ENCODE peak calls at places on chromosome 2, in six cellular contexts. J is GM20000; Q is NCI-H2081; B is GM13976; E is fibroblast of the aortic adventitia; A is stimulated activated CD4-positive, alpha-beta T cell treated with anti-CD3 and anti-CD28 coated beads, Interleukin-1b, Interleukin-23, amount 100 ng/mL, for 24 hours. D is an unnamed sample.
A peak's percentile ranks its signal among the peaks of the same experiment; 100 is the strongest.

GRCh38 chr2:18475884-18476283 is 84.6 kb downstream of the RDH14 start:
- DNase-seq in E (peak; percentile 52), J (no peak), Q (no peak), A (no peak), B (no peak), D (no peak)

GRCh38 chr2:59529738-59530137 is 1023.7 kb downstream of the BCL11A start:
- DNase-seq in Q (no peak), J (no peak), E (no peak), B (no peak), A (no peak), D (no peak)

GRCh38 chr2:240759454-240759853 is 60.6 kb downstream of the KIF1A start:
- DNase-seq in E (no peak), Q (no peak), A (no peak), J (peak; percentile 82), B (peak; percentile 84), D (no peak)

GRCh38 chr2:207765960-207766582 is 3.6 kb downstream of the FZD5 start:
- DNase-seq in J (no peak), E (no peak), A (no peak), B (no peak), Q (no peak), D (no peak)

GRCh38 chr2:219344756-219345458 is 12.4 kb upstream of the RESP18 start:
- DNase-seq in E (peak; percentile 55), A (no peak), B (no peak), Q (no peak), J (no peak), D (peak; percentile 6)

GRCh38 chr2:204796581-204796980 is 251.3 kb downstream of the PARD3B start:
- DNase-seq in Q (no peak), B (peak; percentile 11), J (peak; percentile 6), A (no peak), E (no peak), D (no peak)

GRCh38 chr2:242036653-242036950 is 167.1 kb downstream of the RTP5 start:
- DNase-seq in B (no peak), A (no peak), J (no peak), E (no peak), Q (no peak), D (no peak)

GRCh38 chr2:120245520-120245835 is 7.2 kb upstream of the RALB start:
- DNase-seq in A (no peak), B (no peak), Q (peak; percentile 30), J (no peak), E (peak; percentile 59), D (peak; percentile 99)

GRCh38 chr2:157662401-157662800 is 33.7 kb upstream of the ACVR1C start:
- DNase-seq in Q (no peak), E (peak; percentile 11), A (no peak), J (no peak), B (no peak), D (no peak)

GRCh38 chr2:73836141-73836943 is 7.6 kb downstream of the STAMBP start:
- DNase-seq in B (no peak), J (no peak), A (no peak), E (no peak), Q (no peak), D (peak; percentile 14)

GRCh38 chr2:240813231-240813921 is 6.6 kb downstream of the KIF1A start:
- DNase-seq in Q (no peak), E (no peak), B (no peak), A (no peak), J (no peak), D (no peak)

GRCh38 chr2:39837856-39838453 is 58.9 kb upstream of the THUMPD2 start:
- DNase-seq in J (peak; percentile 35), B (peak; percentile 43), A (no peak), E (peak; percentile 51), Q (no peak), D (peak; percentile 82)

GRCh38 chr2:119691651-119692245 is 12.7 kb downstream of the TMEM177 start:
- DNase-seq in B (no peak), J (no peak), A (no peak), Q (no peak), E (no peak), D (no peak)

GRCh38 chr2:140108706-140109472 is 1328.7 kb upstream of the NXPH2 start:
- DNase-seq in J (no peak), E (no peak), A (no peak), B (no peak), Q (no peak), D (no peak)

GRCh38 chr2:47016172-47016913 is 100.7 kb upstream of the MCFD2 start:
- DNase-seq in J (no peak), Q (no peak), A (no peak), B (no peak), E (peak; percentile 61), D (no peak)

GRCh38 chr2:237692601-237693079 is 65.3 kb downstream of the LRRFIP1 start:
- DNase-seq in A (no peak), J (no peak), B (no peak), Q (no peak), E (no peak), D (peak; percentile 66)

GRCh38 chr2:148675708-148676107 is 31.2 kb downstream of the EPC2 start:
- DNase-seq in E (peak; percentile 47), J (no peak), Q (no peak), A (no peak), B (no peak), D (no peak)

GRCh38 chr2:43041661-43042360 is 184.6 kb downstream of the ZFP36L2 start:
- DNase-seq in J (no peak), E (peak; percentile 99), A (no peak), B (no peak), Q (no peak), D (no peak)

GRCh38 chr2:158659483-158659882 is 135.6 kb upstream of the DAPL1 start:
- DNase-seq in A (no peak), J (no peak), Q (no peak), B (no peak), E (no peak), D (no peak)

GRCh38 chr2:234911271-234911670 is 40.5 kb upstream of the SH3BP4 start:
- DNase-seq in E (peak; percentile 85), B (no peak), A (no peak), Q (no peak), J (no peak), D (no peak)

GRCh38 chr2:25618676-25619075 is 54.7 kb downstream of the DTNB start:
- DNase-seq in J (no peak), E (peak; percentile 73), Q (peak; percentile 88), B (no peak), A (no peak), D (peak; percentile 96)

GRCh38 chr2:46296840-46297545 is at the start of gene EPAS1:
- DNase-seq in E (peak; percentile 74), B (peak; percentile 96), Q (peak; percentile 45), J (peak; percentile 98), A (no peak), D (peak; percentile 78)

GRCh38 chr2:38509322-38509946 is 93.3 kb downstream of the HNRNPLL start:
- DNase-seq in A (no peak), J (no peak), B (no peak), Q (no peak), E (peak; percentile 87), D (no peak)

GRCh38 chr2:241095594-241096290 is 6.3 kb downstream of the MTERF4 start:
- DNase-seq in B (no peak), A (no peak), E (no peak), Q (no peak), J (no peak), D (no peak)

GRCh38 chr2:128516938-128517337 is 198.3 kb upstream of the HS6ST1 start:
- DNase-seq in E (no peak), Q (no peak), B (no peak), J (no peak), A (no peak), D (no peak)

GRCh38 chr2:224410946-224411561 is 9.1 kb upstream of the FAM124B start:
- DNase-seq in B (no peak), Q (no peak), E (peak; percentile 50), J (no peak), A (no peak), D (no peak)

GRCh38 chr2:217413193-217413592 is 553.3 kb upstream of the TNP1 start:
- DNase-seq in A (no peak), J (no peak), B (no peak), E (peak; percentile 45), Q (no peak), D (no peak)

GRCh38 chr2:173030541-173031485 is 44.8 kb upstream of the MAP3K20 start:
- DNase-seq in J (no peak), Q (no peak), B (no peak), A (no peak), E (no peak), D (no peak)

GRCh38 chr2:43300781-43301586 is 74.6 kb upstream of the ZFP36L2 start:
- DNase-seq in E (peak; percentile 36), Q (no peak), J (no peak), A (no peak), B (no peak), D (peak; percentile 4)

D was measured in NCI-H146.